ENCODE peak calls at places on chromosomes 1 and 21, in four cellular contexts. Y, G, F and H are unnamed samples.

GRCh38 chr1:17586172-17586963 is 46.9 kb downstream of the ARHGEF10L start:
- DNase-seq in F (no peak), G (no peak), Y (no peak), H (peak; percentile 82)

GRCh38 chr1:36992139-36992940 is 42.0 kb downstream of the GRIK3 start:
- DNase-seq in F (no peak), G (no peak), Y (no peak), H (no peak)

GRCh38 chr1:3125546-3126368 is 56.8 kb downstream of the PRDM16 start:
- DNase-seq in Y (no peak), F (no peak), G (no peak), H (no peak)

GRCh38 chr1:209634005-209634737 is 18.1 kb downstream of the LAMB3 start:
- DNase-seq in G (no peak), F (no peak), Y (no peak), H (no peak)

GRCh38 chr1:184793967-184794366 is 39.3 kb upstream of the EDEM3 start:
- DNase-seq in G (no peak), F (no peak), Y (no peak), H (no peak)

GRCh38 chr21:18832950-18833349 is 429.4 kb upstream of the TMPRSS15 start:
- DNase-seq in G (no peak), Y (no peak), F (no peak), H (no peak)

GRCh38 chr1:53108646-53109580 is 33.5 kb downstream of the SLC1A7 start:
- DNase-seq in G (no peak), F (no peak), Y (no peak), H (no peak)

GRCh38 chr1:70222716-70223235 is 1.6 kb downstream of the SRSF11 start:
- DNase-seq in F (no peak), G (no peak), Y (no peak), H (no peak)

GRCh38 chr1:150568567-150568966 is 10.8 kb downstream of the MCL1 start:
- DNase-seq in F (no peak), Y (no peak), G (no peak), H (peak; percentile 80)

GRCh38 chr1:158146165-158146564 is 34.5 kb upstream of the CD1D start:
- DNase-seq in G (no peak), Y (no peak), F (no peak), H (no peak)

GRCh38 chr1:208500379-208500778 is 256.2 kb upstream of the PLXNA2 start:
- DNase-seq in F (no peak), G (no peak), Y (no peak), H (no peak)

GRCh38 chr1:113617438-113618141 is 141.7 kb downstream of the PHTF1 start:
- DNase-seq in F (no peak), G (no peak), Y (no peak), H (no peak)

GRCh38 chr1:75310067-75310466 is 175.9 kb downstream of the LHX8 start:
- DNase-seq in F (no peak), Y (no peak), G (no peak), H (no peak)

DNA sequence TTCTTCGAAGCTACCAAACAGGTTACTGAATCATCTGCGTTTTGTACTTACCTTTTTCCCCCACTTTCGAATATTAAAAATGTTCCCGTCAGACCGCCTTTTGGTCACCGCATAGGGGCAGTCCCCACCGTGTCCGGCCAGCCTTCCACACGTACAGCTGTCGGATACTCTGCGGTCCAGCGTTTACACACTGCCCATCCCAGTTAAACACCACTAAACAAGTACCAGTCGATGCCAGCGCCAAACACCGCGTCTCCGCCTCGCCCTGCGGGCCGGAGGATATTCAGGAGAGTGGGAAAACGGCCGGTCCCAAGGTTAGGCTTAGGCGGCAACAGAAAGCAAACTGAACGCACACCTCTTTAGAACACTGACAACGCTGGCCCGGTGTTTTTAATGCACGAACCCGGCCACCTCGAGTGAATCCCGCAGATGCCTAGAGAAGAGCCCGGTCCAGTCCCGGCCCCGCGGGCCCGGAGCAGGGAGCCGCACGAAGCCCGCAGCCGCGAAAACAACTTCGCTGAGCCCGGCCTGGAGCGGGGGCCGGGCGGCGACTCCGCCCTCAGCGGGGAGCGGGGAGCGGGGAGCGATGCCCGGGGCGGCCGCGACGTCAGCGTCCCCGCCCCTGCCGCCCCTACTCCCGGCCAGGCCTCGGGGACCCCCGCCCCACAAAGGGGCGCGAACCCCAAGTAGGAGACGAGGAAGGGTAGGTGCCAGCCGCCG is 730 bp upstream of the PHF13 start:
- DNase-seq in Y (peak; percentile 69), F (peak; percentile 23), G (peak; percentile 81), H (peak; percentile 84)
- TF ChIP-seq POLR2A in Y (peak; percentile 54), F (peak; percentile 15), G (peak; percentile 18), H (peak; percentile 55)

GRCh38 chr1:234599617-234600417 is 10.2 kb downstream of the IRF2BP2 start:
- DNase-seq in Y (peak; percentile 92), G (peak; percentile 89), F (peak; percentile 85), H (peak; percentile 95)

GRCh38 chr1:234600418-234601216 is 9.4 kb downstream of the IRF2BP2 start:
- DNase-seq in G (no peak), Y (peak; percentile 64), F (peak; percentile 98), H (no peak)

GRCh38 chr1:234598974-234599616 is 10.9 kb downstream of the IRF2BP2 start:
- DNase-seq in F (no peak), Y (peak; percentile 56), G (peak; percentile 73), H (peak; percentile 83)

GRCh38 chr1:234595899-234596298 is 14.1 kb downstream of the IRF2BP2 start:
- DNase-seq in G (no peak), Y (no peak), F (no peak), H (no peak)

GRCh38 chr1:234597894-234598293 is 12.1 kb downstream of the IRF2BP2 start:
- DNase-seq in F (peak; percentile 62), G (peak; percentile 63), Y (peak; percentile 74), H (no peak)
- TF ChIP-seq POLR2AphosphoS5 in F (no peak), G (no peak), Y (no peak), H (no peak)

GRCh38 chr1:181172082-181172481 is 83.6 kb downstream of the IER5 start:
- DNase-seq in Y (no peak), G (no peak), F (no peak), H (no peak)

GRCh38 chr1:181170194-181170593 is 81.7 kb downstream of the IER5 start:
- DNase-seq in F (no peak), Y (no peak), G (no peak), H (no peak)

GRCh38 chr1:181161170-181161870 is 72.8 kb downstream of the IER5 start:
- DNase-seq in Y (no peak), G (peak; percentile 48), F (no peak), H (peak; percentile 44)

GRCh38 chr1:181163662-181164061 is 75.2 kb downstream of the IER5 start:
- DNase-seq in F (no peak), Y (no peak), G (no peak), H (no peak)

DNA sequence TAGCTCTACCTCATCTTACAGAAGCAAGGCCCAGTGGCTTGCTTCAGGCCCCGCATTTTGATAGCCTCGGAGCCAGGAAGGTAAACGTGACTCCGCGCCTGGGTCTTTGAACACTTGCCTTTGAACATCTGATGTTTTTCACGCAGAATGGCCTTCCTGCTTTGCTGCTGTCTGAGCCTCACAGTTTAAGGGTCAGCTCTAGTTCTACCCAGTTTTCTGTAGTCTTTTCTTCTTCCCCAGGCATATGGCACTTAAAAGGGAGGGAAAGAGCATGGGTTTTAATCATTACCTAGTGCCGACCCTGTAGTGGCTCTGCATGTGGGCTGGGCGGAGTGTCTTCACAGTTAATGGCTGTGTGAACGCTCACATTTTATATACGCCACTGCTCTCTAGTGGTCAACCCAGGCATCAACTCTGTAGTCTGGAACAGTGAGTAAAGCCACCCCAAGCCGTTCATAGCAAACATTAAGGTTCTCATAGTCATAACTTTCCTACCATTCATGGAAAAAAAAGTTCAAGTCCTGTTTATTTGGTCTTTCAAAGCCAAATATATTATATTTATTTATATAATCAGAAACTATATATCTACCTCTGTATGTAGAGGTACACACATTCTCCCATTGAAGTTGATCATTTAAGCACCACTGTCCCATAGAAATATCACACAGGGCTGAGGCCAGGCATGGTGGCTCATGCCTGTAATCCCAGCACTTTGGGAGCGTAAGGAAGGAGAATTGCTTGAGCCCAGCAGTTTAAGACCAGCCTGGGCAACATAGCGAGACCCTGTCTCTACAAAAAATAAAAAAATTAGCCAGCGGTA is 78.1 kb downstream of the IER5 start:
- DNase-seq in F (peak; percentile 77), Y (peak; percentile 74), G (no peak), H (peak; percentile 79)
- TF ChIP-seq EP300 in F (no peak), Y (no peak), G (no peak), H (no peak)

GRCh38 chr1:235079443-235079967 is 49.1 kb downstream of the TOMM20 start:
- DNase-seq in Y (peak; percentile 89), G (peak; percentile 80), F (peak; percentile 71), H (no peak)
- TF ChIP-seq POLR2A in Y (no peak), G (no peak), F (no peak), H (no peak)

DNA sequence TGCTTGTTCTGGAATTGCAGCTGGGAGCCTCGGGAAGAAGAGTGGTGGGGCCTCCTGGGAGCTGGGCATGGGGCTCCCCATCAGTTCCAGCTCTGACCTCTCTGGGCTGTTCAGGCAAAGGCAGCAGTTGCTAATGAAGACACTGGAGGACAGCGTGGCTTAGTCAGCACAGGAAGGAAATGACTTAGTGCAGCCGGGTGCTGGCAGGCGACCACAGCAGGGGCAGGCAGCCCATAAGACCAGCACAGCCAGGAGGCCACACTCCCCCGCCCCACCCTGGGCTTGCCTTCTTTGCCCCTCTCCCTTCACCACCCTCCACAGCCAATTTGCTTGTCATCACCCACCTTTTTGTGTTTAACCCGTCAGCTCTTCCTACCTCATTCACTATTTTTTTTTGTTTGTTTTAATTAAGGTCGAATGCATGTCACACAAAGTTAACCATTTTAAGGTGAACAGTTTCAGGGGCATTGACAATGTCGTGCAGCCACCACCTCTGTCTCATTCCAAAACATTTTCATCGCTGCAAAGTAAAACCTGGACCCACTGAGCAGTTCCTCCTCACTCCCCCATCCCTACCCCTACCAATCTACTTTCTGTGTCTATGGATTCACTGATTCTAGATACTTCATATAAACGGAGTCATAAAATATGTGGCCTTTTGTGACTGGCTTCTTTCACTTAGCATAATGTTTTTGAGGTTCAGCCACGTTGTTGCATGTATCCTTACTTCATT is 10.9 kb downstream of the OLIG2 start:
- DNase-seq in G (no peak), F (no peak), Y (no peak), H (peak; percentile 68)
- TF ChIP-seq POLR2AphosphoS5 in G (no peak), F (no peak), Y (no peak), H (no peak)

GRCh38 chr1:200240655-200241054 is 169.2 kb downstream of the ZNF281 start:
- DNase-seq in F (no peak), G (no peak), Y (no peak), H (no peak)
- TF ChIP-seq EP300 in F (no peak), G (no peak), Y (no peak), H (no peak)

GRCh38 chr1:34973326-34973725 is 11.8 kb downstream of the TMEM35B start:
- DNase-seq in Y (no peak), G (no peak), F (no peak), H (no peak)

GRCh38 chr1:34975312-34975711 is 9.8 kb downstream of the TMEM35B start:
- DNase-seq in Y (no peak), G (no peak), F (no peak), H (no peak)

GRCh38 chr1:34976384-34977209 is 8.6 kb downstream of the TMEM35B start:
- DNase-seq in F (no peak), G (no peak), Y (no peak), H (no peak)

GRCh38 chr1:34977210-34977471 is 8.0 kb downstream of the TMEM35B start:
- DNase-seq in F (no peak), Y (no peak), G (no peak), H (no peak)

GRCh38 chr1:34974626-34975025 is 10.5 kb downstream of the TMEM35B start:
- DNase-seq in Y (no peak), F (no peak), G (no peak), H (no peak)
- TF ChIP-seq POLR2A in Y (no peak), F (no peak), G (no peak), H (no peak)